ENCODE peak calls at places on chromosomes 1 and 21, in seven cellular contexts. J is astrocyte of the spinal cord, E is fibroblast of mammary gland, S is adrenal gland, C is fibroblast of the aortic adventitia, Q is OCI-LY7, K is stomach. V is an unnamed sample.

GRCh38 chr1:94247146-94248094 is 10.0 kb upstream of the ARHGAP29 start:
- DNase-seq in J (peak; percentile 58), E (peak; percentile 58), S (peak; percentile 73), C (peak; percentile 58), Q (no peak), K (peak; percentile 89), V (peak; percentile 90)

GRCh38 chr1:207085887-207086286 is 2.8 kb upstream of the C4BPB start:
- DNase-seq in J (no peak), E (no peak), S (no peak), C (no peak), Q (no peak), K (no peak), V (no peak)

GRCh38 chr1:36125129-36125991 is at the start of gene COL8A2:
- DNase-seq in J (no peak), E (no peak), S (no peak), C (no peak), Q (no peak), K (peak; percentile 34), V (no peak)

GRCh38 chr1:71561729-71562128 is 480.9 kb upstream of the ZRANB2 start:
- DNase-seq in J (peak; percentile 86), E (peak; percentile 81), S (no peak), C (peak; percentile 89), Q (no peak), K (no peak), V (peak; percentile 70)

GRCh38 chr1:31230378-31230777 is 9.3 kb downstream of the NKAIN1 start:
- DNase-seq in J (no peak), E (no peak), S (no peak), C (no peak), Q (no peak), K (no peak), V (no peak)

GRCh38 chr1:114379358-114379757 is 131.6 kb downstream of the TRIM33 start:
- DNase-seq in J (no peak), E (no peak), S (no peak), C (no peak), Q (no peak), K (no peak), V (no peak)

GRCh38 chr1:217525773-217526490 is 105.0 kb downstream of the GPATCH2 start:
- DNase-seq in J (peak; percentile 30), E (peak; percentile 35), S (no peak), C (peak; percentile 63), Q (no peak), K (no peak), V (peak; percentile 45)

GRCh38 chr1:56529801-56530200 is 49.6 kb downstream of the PLPP3 start:
- DNase-seq in J (no peak), E (no peak), S (no peak), C (no peak), Q (no peak), K (no peak), V (no peak)

GRCh38 chr1:25054526-25054925 is 124.5 kb upstream of the RUNX3 start:
- DNase-seq in J (no peak), E (no peak), S (no peak), C (no peak), Q (no peak), K (no peak), V (no peak)

GRCh38 chr1:212437179-212437798 is 4.6 kb downstream of the NENF start:
- DNase-seq in J (no peak), E (no peak), S (no peak), C (no peak), Q (no peak), K (no peak), V (no peak)

GRCh38 chr1:111141803-111142202 is 1.8 kb downstream of the CEPT1 start:
- DNase-seq in J (no peak), E (no peak), S (no peak), C (no peak), Q (no peak), K (no peak), V (no peak)

GRCh38 chr1:59684698-59685097 is 130.1 kb upstream of the HOOK1 start:
- DNase-seq in J (no peak), E (no peak), S (no peak), C (no peak), Q (no peak), K (no peak), V (no peak)

GRCh38 chr1:25467193-25467592 is 36.5 kb downstream of the MACO1 start:
- DNase-seq in J (no peak), E (no peak), S (no peak), C (no peak), Q (no peak), K (no peak), V (no peak)

GRCh38 chr1:209202826-209203439 is 380.6 kb upstream of the CAMK1G start:
- DNase-seq in J (peak; percentile 68), E (peak; percentile 67), S (peak; percentile 20), C (peak; percentile 62), Q (peak; percentile 44), K (no peak), V (peak; percentile 72)

GRCh38 chr21:46650476-46651098 is 15.1 kb downstream of the PRMT2 start:
- DNase-seq in J (no peak), E (peak; percentile 19), S (no peak), C (no peak), Q (no peak), K (no peak), V (peak; percentile 63)

GRCh38 chr1:199522936-199523335 is 504.6 kb upstream of the NR5A2 start:
- DNase-seq in J (peak; percentile 6), E (peak; percentile 22), S (no peak), C (peak; percentile 25), Q (no peak), K (no peak), V (peak; percentile 27)

GRCh38 chr1:163104405-163105099 is 35.4 kb downstream of the RGS4 start:
- DNase-seq in J (no peak), E (no peak), S (no peak), C (peak; percentile 67), Q (no peak), K (no peak), V (no peak)

GRCh38 chr1:247110627-247111258 is 6.6 kb upstream of the ZNF669 start:
- DNase-seq in J (no peak), E (peak; percentile 28), S (no peak), C (no peak), Q (no peak), K (no peak), V (peak; percentile 51)

GRCh38 chr1:164733070-164733469 is 174.1 kb downstream of the PBX1 start:
- DNase-seq in J (peak; percentile 76), E (peak; percentile 86), S (no peak), C (peak; percentile 57), Q (no peak), K (no peak), V (peak; percentile 75)

GRCh38 chr1:229757226-229757625 is 131.2 kb downstream of the URB2 start:
- DNase-seq in J (no peak), E (no peak), S (no peak), C (no peak), Q (no peak), K (no peak), V (no peak)
- TF ChIP-seq CTCF in J (no peak), E (no peak), S (no peak), C (no peak), Q (no peak), K (no peak), V (no peak)

GRCh38 chr1:55054396-55054795 is 15.0 kb downstream of the PCSK9 start:
- DNase-seq in J (no peak), E (no peak), S (no peak), C (no peak), Q (no peak), K (no peak), V (no peak)

GRCh38 chr1:55055951-55056631 is 16.7 kb downstream of the PCSK9 start:
- DNase-seq in J (no peak), E (no peak), S (no peak), C (no peak), Q (no peak), K (peak; percentile 10), V (no peak)

GRCh38 chr1:55053265-55053954 is 14.1 kb downstream of the PCSK9 start:
- DNase-seq in J (no peak), E (no peak), S (peak; percentile 74), C (no peak), Q (no peak), K (no peak), V (no peak)

GRCh38 chr1:55056632-55056992 is 17.3 kb downstream of the PCSK9 start:
- DNase-seq in J (no peak), E (no peak), S (no peak), C (no peak), Q (no peak), K (peak; percentile 13), V (no peak)

GRCh38 chr1:55055084-55055882 is 15.9 kb downstream of the PCSK9 start:
- DNase-seq in J (no peak), E (no peak), S (no peak), C (peak; percentile 16), Q (no peak), K (peak; percentile 23), V (no peak)
- H3K4me3 ChIP-seq in J (no peak overlapping the region), E (no peak overlapping the region), S (no peak overlapping the region), C (no peak overlapping the region), Q (no peak overlapping the region), K (no peak overlapping the region), V (no peak overlapping the region)

GRCh38 chr1:83704350-83704749 is 294.6 kb downstream of the TTLL7 start:
- DNase-seq in J (no peak), E (no peak), S (no peak), C (no peak), Q (no peak), K (no peak), V (no peak)
- TF ChIP-seq CTCF in J (no peak), E (no peak), S (no peak), C (no peak), Q (peak; percentile 13), K (no peak), V (no peak)

GRCh38 chr1:228007801-228008341 is 1.1 kb downstream of the WNT3A start:
- DNase-seq in J (no peak), E (no peak), S (peak; percentile 4), C (no peak), Q (no peak), K (peak; percentile 20), V (no peak)

GRCh38 chr1:228007054-228007800 is 429 bp downstream of the WNT3A start:
- DNase-seq in J (no peak), E (no peak), S (peak; percentile 7), C (no peak), Q (no peak), K (peak; percentile 17), V (no peak)

GRCh38 chr1:228009828-228010775 is 3.3 kb downstream of the WNT3A start:
- DNase-seq in J (no peak), E (no peak), S (peak; percentile 4), C (no peak), Q (peak; percentile 69), K (peak; percentile 25), V (no peak)

GRCh38 chr1:228009116-228009827 is 2.5 kb downstream of the WNT3A start:
- DNase-seq in J (no peak), E (no peak), S (no peak), C (no peak), Q (peak; percentile 46), K (peak; percentile 3), V (no peak)

DNA sequence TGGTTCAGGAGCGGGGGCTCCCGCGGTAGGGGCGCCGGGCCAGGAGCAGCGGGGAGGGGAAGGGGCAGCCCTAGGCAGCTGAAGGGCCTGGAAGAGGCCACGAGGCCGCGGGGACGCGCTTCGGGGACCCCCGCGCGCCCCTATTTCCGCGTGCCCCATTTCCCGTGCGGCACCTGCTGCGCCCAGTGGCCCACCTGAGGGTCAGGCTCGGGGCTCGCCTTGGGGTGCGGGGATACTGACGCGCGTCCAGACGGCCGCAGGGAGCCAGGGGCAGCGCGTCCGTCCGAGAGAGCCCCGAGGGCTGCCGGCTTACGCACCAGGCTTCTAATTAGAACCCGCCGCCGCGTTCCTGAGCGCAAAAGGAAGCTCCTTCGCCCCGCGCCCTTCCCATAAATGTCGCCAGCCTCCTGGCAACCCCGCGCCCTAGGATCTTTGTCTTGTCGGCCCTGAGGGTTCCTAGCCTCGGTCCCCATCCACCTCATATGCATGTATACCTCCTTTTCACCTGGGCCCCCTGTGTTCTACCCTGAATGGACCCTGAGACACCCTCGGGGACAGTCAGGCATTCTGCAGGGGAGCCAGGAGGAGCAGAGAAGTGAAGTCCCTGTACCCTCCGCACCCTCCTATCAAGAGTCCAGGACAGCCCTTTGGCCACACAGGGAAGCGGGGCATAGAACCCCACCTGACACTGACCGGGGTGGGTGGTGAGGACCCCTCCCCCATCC is 1.8 kb downstream of the WNT3A start:
- DNase-seq in J (no peak), E (no peak), S (peak; percentile 2), C (no peak), Q (no peak), K (peak; percentile 21), V (no peak)
- H3K4me3 ChIP-seq in J (no peak overlapping the region), E (no peak overlapping the region), S (no peak overlapping the region), C (no peak overlapping the region), Q (peak overlapping the region; percentile 35), K (no peak overlapping the region), V (no peak overlapping the region)